ENCODE peak calls at places on chromosomes 5 and 9, in six cellular contexts. One of them, this sample, is unnamed.
A peak's percentile ranks its signal among the peaks of the same experiment; 100 is the strongest.

GRCh38 chr9:84067851-84068250 is 87.2 kb downstream of the RMI1 start:
- DNase-seq in A549: no peak
- DNase-seq in GM12878: no peak
- DNase-seq in HepG2: no peak
- DNase-seq in SK-N-SH: no peak
- DNase-seq in IMR-90: no peak
- DNase-seq in this sample: no peak

GRCh38 chr5:59066367-59067163 is 483.7 kb downstream of the RAB3C start:
- DNase-seq in IMR-90: peak; percentile 89
- DNase-seq in A549: peak; percentile 81
- DNase-seq in SK-N-SH: no peak
- DNase-seq in GM12878: no peak
- DNase-seq in HepG2: no peak
- DNase-seq in this sample: no peak

GRCh38 chr5:129118405-129118804 is 23.9 kb downstream of the ISOC1 start:
- DNase-seq in A549: no peak
- DNase-seq in HepG2: no peak
- DNase-seq in IMR-90: peak; percentile 15
- DNase-seq in GM12878: no peak
- DNase-seq in SK-N-SH: no peak
- DNase-seq in this sample: no peak

GRCh38 chr5:132065351-132065937 is 5.0 kb downstream of the IL3 start:
- DNase-seq in SK-N-SH: peak; percentile 86
- DNase-seq in HepG2: peak; percentile 53
- DNase-seq in GM12878: peak; percentile 8
- DNase-seq in IMR-90: peak; percentile 73
- DNase-seq in A549: peak; percentile 74
- DNase-seq in this sample: peak; percentile 78

GRCh38 chr5:42982107-42982622 is 58.0 kb downstream of the ANXA2R start:
- DNase-seq in SK-N-SH: no peak
- DNase-seq in HepG2: no peak
- DNase-seq in A549: peak; percentile 79
- DNase-seq in IMR-90: no peak
- DNase-seq in GM12878: no peak
- DNase-seq in this sample: no peak

GRCh38 chr5:94524841-94525697 is 93.3 kb downstream of the KIAA0825 start:
- DNase-seq in GM12878: peak; percentile 9
- DNase-seq in A549: peak; percentile 53
- DNase-seq in SK-N-SH: peak; percentile 46
- DNase-seq in HepG2: peak; percentile 47
- DNase-seq in IMR-90: peak; percentile 30
- DNase-seq in this sample: peak; percentile 45

GRCh38 chr9:127065592-127065991 is 56.8 kb downstream of the ANGPTL2 start:
- DNase-seq in SK-N-SH: no peak
- DNase-seq in GM12878: no peak
- DNase-seq in IMR-90: peak; percentile 96
- DNase-seq in A549: no peak
- DNase-seq in HepG2: no peak
- DNase-seq in this sample: no peak

GRCh38 chr9:11933926-11934325 is 759.3 kb upstream of the TYRP1 start:
- DNase-seq in HepG2: no peak
- DNase-seq in SK-N-SH: no peak
- DNase-seq in GM12878: no peak
- DNase-seq in A549: no peak
- DNase-seq in IMR-90: peak; percentile 1
- DNase-seq in this sample: no peak

GRCh38 chr9:107283621-107284616 is 840 bp downstream of the RAD23B start:
- DNase-seq in IMR-90: peak; percentile 74
- DNase-seq in A549: peak; percentile 84
- DNase-seq in SK-N-SH: no peak
- DNase-seq in HepG2: peak; percentile 73
- DNase-seq in GM12878: peak; percentile 51
- DNase-seq in this sample: peak; percentile 78

GRCh38 chr5:114038756-114039155 is 323.1 kb upstream of the KCNN2 start:
- DNase-seq in SK-N-SH: no peak
- DNase-seq in IMR-90: no peak
- DNase-seq in GM12878: no peak
- DNase-seq in A549: no peak
- DNase-seq in HepG2: no peak
- DNase-seq in this sample: no peak

GRCh38 chr5:61479850-61480614 is 148.0 kb downstream of the ZSWIM6 start:
- DNase-seq in IMR-90: no peak
- DNase-seq in HepG2: no peak
- DNase-seq in A549: no peak
- DNase-seq in GM12878: no peak
- DNase-seq in SK-N-SH: no peak
- DNase-seq in this sample: no peak

GRCh38 chr5:1184481-1184880 is 16.9 kb upstream of the SLC6A19 start:
- DNase-seq in A549: no peak
- DNase-seq in HepG2: no peak
- DNase-seq in GM12878: no peak
- DNase-seq in IMR-90: no peak
- DNase-seq in SK-N-SH: no peak
- DNase-seq in this sample: no peak

GRCh38 chr5:150283904-150284303 is 5.7 kb downstream of the CAMK2A start:
- DNase-seq in IMR-90: no peak
- DNase-seq in SK-N-SH: no peak
- DNase-seq in A549: no peak
- DNase-seq in GM12878: no peak
- DNase-seq in HepG2: no peak
- DNase-seq in this sample: no peak

GRCh38 chr9:93569775-93570174 is 6.6 kb upstream of the PHF2 start:
- DNase-seq in IMR-90: no peak
- DNase-seq in HepG2: no peak
- DNase-seq in SK-N-SH: no peak
- DNase-seq in GM12878: no peak
- DNase-seq in A549: no peak
- DNase-seq in this sample: no peak

GRCh38 chr5:149938791-149939358 is 5.7 kb downstream of the PDE6A start:
- DNase-seq in GM12878: no peak
- DNase-seq in IMR-90: peak; percentile 84
- DNase-seq in A549: peak; percentile 94
- DNase-seq in HepG2: no peak
- DNase-seq in SK-N-SH: no peak
- DNase-seq in this sample: peak; percentile 58

GRCh38 chr5:14574891-14575496 is 6.6 kb upstream of the OTULINL start:
- DNase-seq in GM12878: no peak
- DNase-seq in SK-N-SH: no peak
- DNase-seq in HepG2: no peak
- DNase-seq in IMR-90: no peak
- DNase-seq in A549: peak; percentile 21
- DNase-seq in this sample: no peak

GRCh38 chr9:132168347-132168746 is 6.5 kb downstream of the NTNG2 start:
- DNase-seq in SK-N-SH: peak; percentile 85
- DNase-seq in A549: no peak
- DNase-seq in IMR-90: peak; percentile 52
- DNase-seq in GM12878: no peak
- DNase-seq in HepG2: no peak
- DNase-seq in this sample: no peak

GRCh38 chr5:81517462-81517861 is 123.5 kb upstream of the ACOT12 start:
- DNase-seq in A549: no peak
- DNase-seq in IMR-90: peak; percentile 65
- DNase-seq in SK-N-SH: no peak
- DNase-seq in GM12878: no peak
- DNase-seq in HepG2: no peak
- DNase-seq in this sample: no peak

GRCh38 chr9:123864291-123864690 is 65.6 kb downstream of the DENND1A start:
- DNase-seq in HepG2: no peak
- DNase-seq in GM12878: no peak
- DNase-seq in SK-N-SH: no peak
- DNase-seq in A549: no peak
- DNase-seq in IMR-90: no peak
- DNase-seq in this sample: no peak

GRCh38 chr5:172005708-172006377 is 595 bp downstream of the FBXW11 start:
- DNase-seq in HepG2: peak; percentile 16
- DNase-seq in IMR-90: no peak
- DNase-seq in SK-N-SH: peak; percentile 75
- DNase-seq in A549: peak; percentile 25
- DNase-seq in GM12878: no peak
- DNase-seq in this sample: peak; percentile 27

GRCh38 chr9:8388132-8388531 is 588.6 kb upstream of the DMAC1 start:
- DNase-seq in SK-N-SH: no peak
- DNase-seq in HepG2: no peak
- DNase-seq in IMR-90: no peak
- DNase-seq in A549: no peak
- DNase-seq in GM12878: no peak
- DNase-seq in this sample: no peak

GRCh38 chr9:118252027-118252426 is 547.8 kb downstream of the TLR4 start:
- DNase-seq in GM12878: no peak
- DNase-seq in A549: no peak
- DNase-seq in HepG2: no peak
- DNase-seq in SK-N-SH: no peak
- DNase-seq in IMR-90: no peak
- DNase-seq in this sample: no peak

GRCh38 chr9:23822331-23823169 is 3.5 kb downstream of the ELAVL2 start:
- DNase-seq in A549: no peak
- DNase-seq in SK-N-SH: peak; percentile 17
- DNase-seq in GM12878: no peak
- DNase-seq in IMR-90: no peak
- DNase-seq in HepG2: no peak
- DNase-seq in this sample: no peak

GRCh38 chr9:70563437-70564204 is 149.2 kb upstream of the KLF9 start:
- DNase-seq in A549: no peak
- DNase-seq in IMR-90: peak; percentile 76
- DNase-seq in SK-N-SH: no peak
- DNase-seq in GM12878: peak; percentile 83
- DNase-seq in HepG2: no peak
- DNase-seq in this sample: no peak

GRCh38 chr5:131999041-131999440 is 12.4 kb downstream of the ACSL6 start:
- DNase-seq in SK-N-SH: no peak
- DNase-seq in A549: no peak
- DNase-seq in HepG2: no peak
- DNase-seq in IMR-90: no peak
- DNase-seq in GM12878: no peak
- DNase-seq in this sample: no peak

GRCh38 chr5:140298183-140298601 is 4.7 kb downstream of the PFDN1 start:
- DNase-seq in GM12878: no peak
- DNase-seq in HepG2: peak; percentile 16
- DNase-seq in SK-N-SH: no peak
- DNase-seq in IMR-90: peak; percentile 88
- DNase-seq in A549: no peak
- DNase-seq in this sample: no peak

GRCh38 chr9:77883846-77884771 is 147.5 kb downstream of the GNAQ start:
- DNase-seq in A549: no peak
- DNase-seq in SK-N-SH: no peak
- DNase-seq in GM12878: no peak
- DNase-seq in IMR-90: peak; percentile 36
- DNase-seq in HepG2: no peak
- DNase-seq in this sample: no peak

GRCh38 chr9:79465171-79465570 is 106.6 kb upstream of the TLE4 start:
- DNase-seq in IMR-90: no peak
- DNase-seq in GM12878: no peak
- DNase-seq in A549: no peak
- DNase-seq in HepG2: no peak
- DNase-seq in SK-N-SH: no peak
- DNase-seq in this sample: no peak

GRCh38 chr9:133107961-133108793 is 12.9 kb downstream of the RALGDS start:
- DNase-seq in IMR-90: no peak
- DNase-seq in GM12878: no peak
- DNase-seq in A549: no peak
- DNase-seq in HepG2: no peak
- DNase-seq in SK-N-SH: no peak
- DNase-seq in this sample: no peak

GRCh38 chr5:80516826-80517225 is 28.9 kb downstream of the FAM151B start:
- DNase-seq in A549: peak; percentile 42
- DNase-seq in GM12878: peak; percentile 2
- DNase-seq in HepG2: no peak
- DNase-seq in IMR-90: peak; percentile 94
- DNase-seq in SK-N-SH: no peak
- DNase-seq in this sample: peak; percentile 14

GRCh38 chr9:131986576-131986975 is 93.1 kb downstream of the MED27 start:
- DNase-seq in GM12878: no peak
- DNase-seq in SK-N-SH: no peak
- DNase-seq in HepG2: no peak
- DNase-seq in IMR-90: peak; percentile 65
- DNase-seq in A549: no peak
- DNase-seq in this sample: no peak

GRCh38 chr9:124006448-124007156 is 5.0 kb upstream of the LHX2 start:
- DNase-seq in SK-N-SH: no peak
- DNase-seq in A549: no peak
- DNase-seq in IMR-90: no peak
- DNase-seq in GM12878: no peak
- DNase-seq in HepG2: no peak
- DNase-seq in this sample: no peak

GRCh38 chr5:154630410-154630809 is 124.8 kb upstream of the LARP1 start:
- DNase-seq in GM12878: no peak
- DNase-seq in A549: no peak
- DNase-seq in SK-N-SH: no peak
- DNase-seq in IMR-90: no peak
- DNase-seq in HepG2: no peak
- DNase-seq in this sample: no peak

GRCh38 chr5:36876965-36877666 is 547 bp downstream of the NIPBL start:
- DNase-seq in A549: peak; percentile 71
- DNase-seq in IMR-90: peak; percentile 56
- DNase-seq in SK-N-SH: peak; percentile 72
- DNase-seq in GM12878: no peak
- DNase-seq in HepG2: peak; percentile 21
- DNase-seq in this sample: peak; percentile 76
- TF ChIP-seq SMC3 in A549: no peak
- TF ChIP-seq SMC3 in IMR-90: no peak
- TF ChIP-seq SMC3 in SK-N-SH: no peak
- TF ChIP-seq SMC3 in GM12878: no peak
- TF ChIP-seq SMC3 in HepG2: no peak
- TF ChIP-seq SMC3 in this sample: no peak

GRCh38 chr5:179400020-179400419 is 54.8 kb upstream of the ADAMTS2 start:
- DNase-seq in A549: no peak
- DNase-seq in SK-N-SH: no peak
- DNase-seq in HepG2: no peak
- DNase-seq in GM12878: no peak
- DNase-seq in IMR-90: no peak
- DNase-seq in this sample: no peak
- TF ChIP-seq SMC3 in A549: no peak
- TF ChIP-seq SMC3 in SK-N-SH: no peak
- TF ChIP-seq SMC3 in HepG2: no peak
- TF ChIP-seq SMC3 in GM12878: no peak
- TF ChIP-seq SMC3 in IMR-90: no peak
- TF ChIP-seq SMC3 in this sample: no peak

DNA sequence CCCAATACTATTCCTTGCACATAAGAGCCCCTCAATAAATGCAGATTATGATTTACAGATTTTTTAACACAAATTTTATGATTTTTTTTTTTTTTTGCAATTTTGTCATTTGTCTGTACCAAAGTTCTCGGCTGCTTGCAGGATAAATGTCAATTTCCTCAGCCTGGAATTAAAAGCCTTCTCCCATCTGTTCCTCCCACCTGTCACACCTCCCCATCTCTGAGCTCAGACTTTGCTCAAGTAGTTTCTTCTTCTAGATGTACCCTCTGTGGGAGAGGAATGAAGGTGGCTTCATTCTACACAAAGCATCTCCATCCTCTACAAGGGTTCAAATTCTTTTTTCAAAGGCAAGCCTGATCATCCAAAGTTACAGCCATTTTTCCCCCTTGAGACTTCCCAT is 153.7 kb upstream of the GRAMD2B start:
- DNase-seq in A549: no peak
- DNase-seq in GM12878: no peak
- DNase-seq in SK-N-SH: no peak
- DNase-seq in HepG2: no peak
- DNase-seq in IMR-90: no peak
- DNase-seq in this sample: no peak
- TF ChIP-seq SMC3 in A549: no peak
- TF ChIP-seq SMC3 in GM12878: no peak
- TF ChIP-seq SMC3 in SK-N-SH: no peak
- TF ChIP-seq SMC3 in HepG2: no peak
- TF ChIP-seq SMC3 in IMR-90: no peak
- TF ChIP-seq SMC3 in this sample: no peak

GRCh38 chr5:112312295-112312694 is 106.8 kb downstream of the EPB41L4A start:
- DNase-seq in HepG2: no peak
- DNase-seq in A549: no peak
- DNase-seq in SK-N-SH: no peak
- DNase-seq in GM12878: no peak
- DNase-seq in IMR-90: no peak
- DNase-seq in this sample: no peak
- TF ChIP-seq SMC3 in HepG2: no peak
- TF ChIP-seq SMC3 in A549: no peak
- TF ChIP-seq SMC3 in SK-N-SH: no peak
- TF ChIP-seq SMC3 in GM12878: no peak
- TF ChIP-seq SMC3 in IMR-90: no peak
- TF ChIP-seq SMC3 in this sample: no peak